ENCODE peak calls at places on chromosomes 16 and 17, in seven cellular contexts. A, Q, I, M, J, Y and O are unnamed samples.

GRCh38 chr17:32558997-32559650 is 72.3 kb downstream of the CDK5R1 start:
- DNase-seq in A (no peak), Q (no peak), Y (no peak), I (no peak), J (no peak), M (no peak), O (no peak)

GRCh38 chr16:825298-826061 is 24.9 kb upstream of the GNG13 start:
- DNase-seq in I (no peak), Y (no peak), J (no peak), Q (peak), M (no peak), A (no peak), O (no peak)

GRCh38 chr16:68737046-68737729 is at the start of gene CDH1:
- DNase-seq in I (no peak), Y (peak), M (peak), A (no peak), Q (no peak), J (no peak), O (no peak)

GRCh38 chr17:21452377-21453143 is 76.4 kb downstream of the KCNJ12 start:
- DNase-seq in J (no peak), Q (peak), Y (peak), A (peak), I (no peak), M (peak), O (peak)

GRCh38 chr17:73643012-73643845 is 1.0 kb downstream of the SDK2 start:
- DNase-seq in M (peak), J (no peak), Y (peak), I (no peak), Q (peak), A (no peak), O (no peak)

GRCh38 chr17:80416260-80416939 is 1.4 kb downstream of the ENDOV start:
- DNase-seq in J (no peak), A (no peak), Y (no peak), Q (no peak), I (no peak), M (no peak), O (no peak)

GRCh38 chr16:48030926-48031325 is 124.9 kb downstream of the ABCC12 start:
- DNase-seq in Q (no peak), Y (no peak), I (no peak), M (no peak), J (no peak), A (no peak), O (no peak)

GRCh38 chr16:66878067-66878466 is 2.2 kb upstream of the PDP2 start:
- DNase-seq in J (no peak), Y (peak), A (no peak), M (no peak), Q (no peak), I (no peak), O (no peak)

GRCh38 chr17:80984749-80985148 is 6.9 kb upstream of the CHMP6 start:
- DNase-seq in I (no peak), M (no peak), A (peak), Y (no peak), J (no peak), Q (no peak), O (peak)

GRCh38 chr17:8409966-8410881 is 12.6 kb upstream of the RNF222 start:
- DNase-seq in I (peak), M (peak), J (peak), Q (peak), Y (peak), A (peak), O (peak)

GRCh38 chr16:56354746-56355145 is 70.6 kb downstream of the AMFR start:
- DNase-seq in M (no peak), Q (no peak), Y (no peak), J (no peak), I (no peak), A (no peak), O (no peak)

GRCh38 chr17:36850794-36851193 is 86.5 kb upstream of the LHX1 start:
- DNase-seq in Y (peak), Q (no peak), A (no peak), M (no peak), J (no peak), I (no peak), O (peak)

GRCh38 chr16:57106767-57107166 is 14.4 kb downstream of the CPNE2 start:
- DNase-seq in A (no peak), Q (no peak), J (no peak), Y (no peak), M (no peak), I (no peak), O (no peak)

GRCh38 chr17:7929158-7930029 is at the start of gene KCNAB3:
- DNase-seq in J (no peak), I (no peak), Q (peak), A (peak), Y (peak), M (peak), O (no peak)

GRCh38 chr17:39838057-39838456 is 26.1 kb downstream of the IKZF3 start:
- DNase-seq in Q (no peak), J (no peak), M (no peak), Y (no peak), I (no peak), A (no peak), O (no peak)

GRCh38 chr17:79752175-79752574 is 21.4 kb downstream of the ENPP7 start:
- DNase-seq in J (no peak), Q (no peak), Y (peak), A (no peak), M (no peak), I (no peak), O (no peak)

GRCh38 chr17:83080641-83081560 is 1.5 kb downstream of the METRNL start:
- DNase-seq in M (no peak), A (no peak), J (no peak), I (no peak), Y (peak), Q (no peak), O (no peak)

GRCh38 chr16:339680-340079 is 12.8 kb downstream of the AXIN1 start:
- DNase-seq in Y (no peak), A (no peak), M (no peak), I (no peak), Q (no peak), J (no peak), O (no peak)

GRCh38 chr16:87463722-87464690 is 28.8 kb downstream of the ZCCHC14 start:
- DNase-seq in Y (peak), M (no peak), J (peak), A (no peak), I (no peak), Q (no peak), O (no peak)

GRCh38 chr16:57667069-57667525 is 1.0 kb upstream of the ADGRG3 start:
- DNase-seq in Y (no peak), J (no peak), A (no peak), Q (no peak), I (no peak), M (no peak), O (no peak)

GRCh38 chr17:82655038-82655479 is 6.8 kb upstream of the WDR45B start:
- DNase-seq in M (peak), Q (no peak), I (no peak), Y (no peak), J (peak), A (no peak), O (no peak)

GRCh38 chr16:57132470-57132869 is 40.1 kb downstream of the CPNE2 start:
- DNase-seq in I (no peak), A (no peak), J (no peak), Q (no peak), Y (no peak), M (no peak), O (no peak)

GRCh38 chr16:65410801-65411200 is 288.9 kb upstream of the CDH11 start:
- DNase-seq in Q (no peak), M (no peak), I (no peak), J (no peak), A (no peak), Y (no peak), O (no peak)

GRCh38 chr17:50476545-50477315 is 1.9 kb upstream of the RSAD1 start:
- DNase-seq in J (no peak), M (no peak), Y (no peak), A (no peak), I (no peak), Q (no peak), O (no peak)

GRCh38 chr17:12522743-12523181 is 142.9 kb upstream of the MYOCD start:
- DNase-seq in Q (no peak), I (no peak), A (no peak), Y (no peak), M (peak), J (no peak), O (no peak)

GRCh38 chr17:50817142-50817751 is 18.1 kb upstream of the WFIKKN2 start:
- DNase-seq in Q (no peak), M (no peak), Y (peak), J (no peak), A (no peak), I (no peak), O (no peak)

GRCh38 chr17:65876985-65877384 is 314.9 kb downstream of the CEP112 start:
- DNase-seq in J (no peak), I (no peak), Y (no peak), M (no peak), A (no peak), Q (no peak), O (no peak)

GRCh38 chr17:77884967-77885641 is 73.4 kb upstream of the TNRC6C start:
- DNase-seq in M (no peak), A (no peak), Q (no peak), J (no peak), Y (no peak), I (no peak), O (no peak)

GRCh38 chr17:38415250-38416194 is 12.7 kb upstream of the ARHGAP23 start:
- DNase-seq in I (no peak), Y (peak), A (peak), J (no peak), M (no peak), Q (peak), O (no peak)

GRCh38 chr17:43003542-43004172 is 2.9 kb upstream of the IFI35 start:
- DNase-seq in J (no peak), M (no peak), Q (no peak), Y (no peak), I (no peak), A (no peak), O (no peak)

GRCh38 chr17:40921026-40921425 is 16.4 kb downstream of the KRT23 start:
- DNase-seq in Y (no peak), J (no peak), M (no peak), I (no peak), A (no peak), Q (no peak), O (no peak)

GRCh38 chr17:11925271-11926021 is 71.8 kb downstream of the ZNF18 start:
- DNase-seq in J (peak), I (no peak), Y (no peak), M (no peak), A (no peak), Q (no peak), O (no peak)

GRCh38 chr17:42329025-42329976 is 41.0 kb downstream of the STAT5A start:
- DNase-seq in Y (no peak), Q (no peak), A (no peak), M (peak), I (no peak), J (no peak), O (peak)

GRCh38 chr17:4583796-4584124 is 569 bp upstream of the SMTNL2 start:
- DNase-seq in J (no peak), Q (no peak), A (no peak), I (no peak), M (no peak), Y (peak), O (no peak)

GRCh38 chr17:41971721-41972523 is 5.3 kb downstream of the CNP start:
- DNase-seq in Q (no peak), I (no peak), A (no peak), M (no peak), J (no peak), Y (no peak), O (no peak)

GRCh38 chr16:53084141-53084541 is 29.4 kb downstream of the CHD9 start:
- DNase-seq in I (no peak), M (peak), Y (no peak), Q (no peak), J (no peak), A (no peak), O (no peak)